ENCODE peak calls at places on chromosomes 13 and 19, in four cellular contexts. A, G, I and E are unnamed samples.
A peak's percentile ranks its signal among the peaks of the same experiment; 100 is the strongest.

GRCh38 chr19:16470911-16471811 is 609 bp downstream of the EPS15L1 start:
- DNase-seq in I (no peak), G (no peak), A (peak; percentile 25), E (no peak)

GRCh38 chr13:51218691-51219090 is 3.5 kb upstream of the FAM124A start:
- DNase-seq in I (no peak), G (no peak), A (no peak), E (no peak)

GRCh38 chr19:50344661-50345318 is 15.6 kb upstream of the KCNC3 start:
- DNase-seq in A (no peak), I (peak; percentile 2), G (no peak), E (no peak)

GRCh38 chr19:46386996-46387712 is 26.2 kb downstream of the CCDC8 start:
- DNase-seq in A (no peak), I (no peak), G (no peak), E (no peak)

GRCh38 chr19:2341247-2341705 is 12.8 kb downstream of the SPPL2B start:
- DNase-seq in A (no peak), G (no peak), I (no peak), E (no peak)

GRCh38 chr13:113759525-113760137 is 605 bp downstream of the TMEM255B start:
- DNase-seq in I (no peak), G (no peak), A (no peak), E (no peak)

GRCh38 chr19:45247136-45247535 is 1.9 kb upstream of the EXOC3L2 start:
- DNase-seq in I (no peak), G (no peak), A (no peak), E (no peak)

GRCh38 chr13:37074703-37075102 is 15.2 kb upstream of the SUPT20H start:
- DNase-seq in A (no peak), G (no peak), I (no peak), E (no peak)

GRCh38 chr13:37700887-37701286 is 102.3 kb upstream of the POSTN start:
- DNase-seq in G (no peak), I (no peak), A (no peak), E (no peak)

GRCh38 chr13:27978301-27978968 is 9.3 kb upstream of the CDX2 start:
- DNase-seq in G (no peak), I (no peak), A (no peak), E (no peak)

GRCh38 chr19:14410054-14410774 is 8.9 kb downstream of the DDX39A start:
- DNase-seq in A (peak; percentile 70), G (no peak), I (no peak), E (no peak)

GRCh38 chr19:8391274-8392016 is 1.3 kb downstream of the RAB11B start:
- DNase-seq in A (no peak), I (no peak), G (no peak), E (no peak)

GRCh38 chr13:97506511-97506910 is 72.5 kb downstream of the RAP2A start:
- DNase-seq in A (no peak), I (no peak), G (no peak), E (no peak)

GRCh38 chr13:109271991-109272454 is 514.4 kb downstream of the IRS2 start:
- DNase-seq in G (no peak), A (no peak), I (no peak), E (no peak)

GRCh38 chr19:5697022-5697889 is 7.2 kb downstream of the RPL36 start:
- DNase-seq in I (no peak), A (no peak), G (no peak), E (no peak)

GRCh38 chr13:80309926-80310325 is 31.0 kb downstream of the SPRY2 start:
- DNase-seq in A (no peak), I (no peak), G (no peak), E (no peak)

GRCh38 chr13:105773887-105774538 is 761.4 kb downstream of the EFNB2 start:
- DNase-seq in I (no peak), A (peak; percentile 1), G (no peak), E (no peak)

GRCh38 chr13:103282571-103283450 is 216.6 kb upstream of the SLC10A2 start:
- DNase-seq in I (no peak), A (no peak), G (no peak), E (no peak)

GRCh38 chr19:41616785-41617621 is 9.9 kb downstream of the CEACAM4 start:
- DNase-seq in G (no peak), A (no peak), I (no peak), E (no peak)

GRCh38 chr19:8458380-8458779 is 13.6 kb downstream of the HNRNPM start:
- DNase-seq in A (no peak), G (no peak), I (no peak), E (no peak)

GRCh38 chr13:112965103-112965502 is 3.9 kb upstream of the MCF2L start:
- DNase-seq in A (no peak), G (no peak), I (no peak), E (no peak)

GRCh38 chr19:14582894-14583340 is at the start of gene CLEC17A:
- DNase-seq in G (no peak), A (no peak), I (no peak), E (no peak)

GRCh38 chr19:41646589-41647204 is 19.8 kb upstream of the CEACAM4 start:
- DNase-seq in I (no peak), A (no peak), G (peak; percentile 14), E (peak; percentile 35)

GRCh38 chr13:23462815-23463559 is 29.5 kb upstream of the SACS start:
- DNase-seq in I (no peak), A (no peak), G (no peak), E (no peak)